ENCODE peak calls at places on chromosomes 7 and 10, in four cellular contexts. G is substantia nigra; F is skeletal muscle cell; R is activated CD8-positive, alpha-beta memory T cell treated with anti-CD3 and anti-CD28 coated beads for 24 hours. N is an unnamed sample.

GRCh38 chr10:22230331-22230833 is 12.6 kb upstream of the EBLN1 start:
- DNase-seq in F (peak), G (peak), R (no peak), N (no peak)

GRCh38 chr7:94620703-94621118 is 35.2 kb downstream of the SGCE start:
- DNase-seq in R (peak), G (peak), F (peak), N (no peak)

GRCh38 chr7:94706991-94707390 is 51.1 kb upstream of the SGCE start:
- DNase-seq in R (no peak), F (no peak), G (no peak), N (no peak)

GRCh38 chr10:103580011-103580410 is 86.5 kb downstream of the NEURL1 start:
- DNase-seq in R (no peak), G (no peak), F (no peak), N (no peak)

GRCh38 chr7:69257592-69257991 is 340.7 kb upstream of the AUTS2 start:
- DNase-seq in G (no peak), F (no peak), R (no peak), N (no peak)

GRCh38 chr10:13503745-13504463 is 24.9 kb downstream of the BEND7 start:
- DNase-seq in R (no peak), G (no peak), F (peak), N (no peak)

GRCh38 chr10:130377986-130378545 is 241.9 kb downstream of the GLRX3 start:
- DNase-seq in R (no peak), G (no peak), F (no peak), N (no peak)

GRCh38 chr7:37982423-37982822 is 62.0 kb downstream of the EPDR1 start:
- DNase-seq in F (no peak), R (no peak), G (peak), N (no peak)

GRCh38 chr10:6239213-6239991 is 36.7 kb downstream of the PFKFB3 start:
- DNase-seq in G (no peak), R (peak), F (peak), N (no peak)